ENCODE peak calls at places on chromosomes 11 and 22, in seven cellular contexts. One of them, this sample, is unnamed.

GRCh38 chr11:92826136-92826535 is 143.3 kb upstream of the MTNR1B start:
- DNase-seq in activated B cell treated with CpG ODN at 0.5 μM for 24 hours: no peak
- DNase-seq in neural crest cell: no peak
- DNase-seq in astrocyte of the spinal cord: peak; percentile 71
- DNase-seq in A549: no peak
- DNase-seq in fibroblast of lung: peak; percentile 82
- DNase-seq in adrenal gland: no peak
- DNase-seq in this sample: no peak

GRCh38 chr11:64767344-64768299 is 7.8 kb upstream of the PYGM start:
- DNase-seq in activated B cell treated with CpG ODN at 0.5 μM for 24 hours: peak; percentile 60
- DNase-seq in neural crest cell: peak; percentile 86
- DNase-seq in astrocyte of the spinal cord: peak; percentile 40
- DNase-seq in A549: no peak
- DNase-seq in fibroblast of lung: peak; percentile 54
- DNase-seq in adrenal gland: peak; percentile 92
- DNase-seq in this sample: peak; percentile 56

GRCh38 chr11:75668508-75669297 is at the start of gene MAP6:
- DNase-seq in activated B cell treated with CpG ODN at 0.5 μM for 24 hours: peak; percentile 37
- DNase-seq in neural crest cell: peak; percentile 45
- DNase-seq in astrocyte of the spinal cord: peak; percentile 10
- DNase-seq in A549: peak; percentile 21
- DNase-seq in fibroblast of lung: peak; percentile 11
- DNase-seq in adrenal gland: peak; percentile 29
- DNase-seq in this sample: no peak

GRCh38 chr11:62538470-62539237 is 8.0 kb downstream of the AHNAK start:
- DNase-seq in activated B cell treated with CpG ODN at 0.5 μM for 24 hours: no peak
- DNase-seq in neural crest cell: no peak
- DNase-seq in astrocyte of the spinal cord: no peak
- DNase-seq in A549: no peak
- DNase-seq in fibroblast of lung: no peak
- DNase-seq in adrenal gland: no peak
- DNase-seq in this sample: no peak

GRCh38 chr11:80414766-80415165 is 973.9 kb upstream of the TENM4 start:
- DNase-seq in activated B cell treated with CpG ODN at 0.5 μM for 24 hours: no peak
- DNase-seq in neural crest cell: no peak
- DNase-seq in astrocyte of the spinal cord: peak; percentile 12
- DNase-seq in A549: no peak
- DNase-seq in fibroblast of lung: no peak
- DNase-seq in adrenal gland: no peak
- DNase-seq in this sample: no peak

GRCh38 chr22:50706481-50707125 is 31.4 kb upstream of the ACR start:
- DNase-seq in activated B cell treated with CpG ODN at 0.5 μM for 24 hours: no peak
- DNase-seq in neural crest cell: no peak
- DNase-seq in astrocyte of the spinal cord: no peak
- DNase-seq in A549: no peak
- DNase-seq in fibroblast of lung: no peak
- DNase-seq in adrenal gland: no peak
- DNase-seq in this sample: no peak

GRCh38 chr11:117193130-117194020 is 5.8 kb upstream of the TAGLN start:
- DNase-seq in activated B cell treated with CpG ODN at 0.5 μM for 24 hours: no peak
- DNase-seq in neural crest cell: no peak
- DNase-seq in astrocyte of the spinal cord: no peak
- DNase-seq in A549: no peak
- DNase-seq in fibroblast of lung: no peak
- DNase-seq in adrenal gland: no peak
- DNase-seq in this sample: no peak

GRCh38 chr11:103546236-103546635 is 437.0 kb downstream of the DYNC2H1 start:
- DNase-seq in activated B cell treated with CpG ODN at 0.5 μM for 24 hours: no peak
- DNase-seq in neural crest cell: no peak
- DNase-seq in astrocyte of the spinal cord: peak; percentile 13
- DNase-seq in A549: no peak
- DNase-seq in fibroblast of lung: peak; percentile 61
- DNase-seq in adrenal gland: no peak
- DNase-seq in this sample: no peak

GRCh38 chr11:33598426-33599069 is 102.1 kb downstream of the C11orf91 start:
- DNase-seq in activated B cell treated with CpG ODN at 0.5 μM for 24 hours: no peak
- DNase-seq in neural crest cell: no peak
- DNase-seq in astrocyte of the spinal cord: no peak
- DNase-seq in A549: no peak
- DNase-seq in fibroblast of lung: no peak
- DNase-seq in adrenal gland: no peak
- DNase-seq in this sample: no peak

GRCh38 chr11:120172921-120173705 is 35.2 kb upstream of the TRIM29 start:
- DNase-seq in activated B cell treated with CpG ODN at 0.5 μM for 24 hours: no peak
- DNase-seq in neural crest cell: no peak
- DNase-seq in astrocyte of the spinal cord: no peak
- DNase-seq in A549: no peak
- DNase-seq in fibroblast of lung: no peak
- DNase-seq in adrenal gland: no peak
- DNase-seq in this sample: no peak

GRCh38 chr22:47276219-47276843 is 513.9 kb downstream of the TBC1D22A start:
- DNase-seq in activated B cell treated with CpG ODN at 0.5 μM for 24 hours: no peak
- DNase-seq in neural crest cell: no peak
- DNase-seq in astrocyte of the spinal cord: peak; percentile 12
- DNase-seq in A549: no peak
- DNase-seq in fibroblast of lung: no peak
- DNase-seq in adrenal gland: no peak
- DNase-seq in this sample: no peak

GRCh38 chr11:105229257-105229656 is 89.7 kb upstream of the CARD18 start:
- DNase-seq in activated B cell treated with CpG ODN at 0.5 μM for 24 hours: no peak
- DNase-seq in neural crest cell: no peak
- DNase-seq in astrocyte of the spinal cord: peak; percentile 41
- DNase-seq in A549: no peak
- DNase-seq in fibroblast of lung: peak; percentile 72
- DNase-seq in adrenal gland: no peak
- DNase-seq in this sample: no peak

GRCh38 chr11:117887431-117888139 is 11.1 kb upstream of the FXYD6 start:
- DNase-seq in activated B cell treated with CpG ODN at 0.5 μM for 24 hours: no peak
- DNase-seq in neural crest cell: no peak
- DNase-seq in astrocyte of the spinal cord: no peak
- DNase-seq in A549: no peak
- DNase-seq in fibroblast of lung: no peak
- DNase-seq in adrenal gland: peak; percentile 19
- DNase-seq in this sample: no peak

GRCh38 chr11:66579017-66579606 is 10.7 kb upstream of the CTSF start:
- DNase-seq in activated B cell treated with CpG ODN at 0.5 μM for 24 hours: peak; percentile 76
- DNase-seq in neural crest cell: peak; percentile 93
- DNase-seq in astrocyte of the spinal cord: peak; percentile 57
- DNase-seq in A549: peak; percentile 87
- DNase-seq in fibroblast of lung: peak; percentile 73
- DNase-seq in adrenal gland: peak; percentile 87
- DNase-seq in this sample: peak; percentile 81

GRCh38 chr22:42425337-42425988 is 6.7 kb downstream of the NFAM1 start:
- DNase-seq in activated B cell treated with CpG ODN at 0.5 μM for 24 hours: no peak
- DNase-seq in neural crest cell: no peak
- DNase-seq in astrocyte of the spinal cord: no peak
- DNase-seq in A549: no peak
- DNase-seq in fibroblast of lung: no peak
- DNase-seq in adrenal gland: no peak
- DNase-seq in this sample: no peak

GRCh38 chr11:118625976-118626375 is 18.6 kb downstream of the PHLDB1 start:
- DNase-seq in activated B cell treated with CpG ODN at 0.5 μM for 24 hours: no peak
- DNase-seq in neural crest cell: no peak
- DNase-seq in astrocyte of the spinal cord: no peak
- DNase-seq in A549: no peak
- DNase-seq in fibroblast of lung: no peak
- DNase-seq in adrenal gland: no peak
- DNase-seq in this sample: no peak

GRCh38 chr22:23984430-23984829 is 4.5 kb downstream of the GSTT2 start:
- DNase-seq in activated B cell treated with CpG ODN at 0.5 μM for 24 hours: no peak
- DNase-seq in neural crest cell: no peak
- DNase-seq in astrocyte of the spinal cord: peak; percentile 11
- DNase-seq in A549: no peak
- DNase-seq in fibroblast of lung: no peak
- DNase-seq in adrenal gland: no peak
- DNase-seq in this sample: no peak

GRCh38 chr11:60924110-60924905 is at the start of gene TMEM132A:
- DNase-seq in activated B cell treated with CpG ODN at 0.5 μM for 24 hours: no peak
- DNase-seq in neural crest cell: peak; percentile 69
- DNase-seq in astrocyte of the spinal cord: peak; percentile 58
- DNase-seq in A549: peak; percentile 93
- DNase-seq in fibroblast of lung: peak; percentile 73
- DNase-seq in adrenal gland: peak; percentile 79
- DNase-seq in this sample: peak; percentile 48

GRCh38 chr11:65366340-65366773 is 11.8 kb downstream of the TIGD3 start:
- DNase-seq in activated B cell treated with CpG ODN at 0.5 μM for 24 hours: no peak
- DNase-seq in neural crest cell: no peak
- DNase-seq in astrocyte of the spinal cord: peak; percentile 79
- DNase-seq in A549: peak; percentile 90
- DNase-seq in fibroblast of lung: peak; percentile 74
- DNase-seq in adrenal gland: peak; percentile 70
- DNase-seq in this sample: no peak

DNA sequence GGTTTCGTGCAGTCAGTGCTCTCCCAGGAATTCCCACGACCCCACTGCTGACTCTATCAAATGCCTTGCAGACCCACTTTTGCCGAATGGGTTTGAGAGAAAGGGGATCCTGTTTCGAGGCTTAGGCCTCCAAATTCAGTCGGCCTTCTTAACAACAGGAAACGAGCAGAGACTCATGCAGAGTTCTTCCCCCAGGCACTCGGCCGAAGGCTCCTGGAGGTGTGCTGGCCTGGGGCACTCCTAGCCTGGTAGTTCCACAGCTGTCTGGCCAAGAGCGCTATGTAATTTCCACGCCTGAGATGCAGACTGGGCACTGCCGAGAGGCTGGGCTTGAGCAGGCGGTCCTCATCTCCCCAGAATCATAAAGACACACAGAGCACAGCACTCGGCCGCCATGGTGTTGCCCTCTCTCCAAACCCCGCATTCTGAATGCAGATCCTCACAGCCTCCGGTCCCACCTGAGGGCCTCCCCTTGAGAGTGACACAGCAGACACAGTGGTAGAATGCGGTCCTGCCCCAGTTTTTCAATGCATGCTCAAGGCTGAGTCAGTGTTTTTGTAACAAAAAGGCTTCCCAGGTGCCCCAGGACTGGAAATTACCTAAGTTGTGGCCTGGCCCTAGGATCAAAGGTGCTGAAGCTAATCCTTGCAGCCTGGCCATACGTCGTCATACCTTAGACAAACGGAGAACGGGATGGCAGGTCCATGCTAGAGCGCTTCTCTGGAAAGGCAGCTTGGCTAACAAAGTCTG is 30.2 kb upstream of the BID start:
- DNase-seq in activated B cell treated with CpG ODN at 0.5 μM for 24 hours: no peak
- DNase-seq in neural crest cell: no peak
- DNase-seq in astrocyte of the spinal cord: no peak
- DNase-seq in A549: no peak
- DNase-seq in fibroblast of lung: no peak
- DNase-seq in adrenal gland: no peak
- DNase-seq in this sample: no peak
- TF ChIP-seq CTCF in activated B cell treated with CpG ODN at 0.5 μM for 24 hours: no peak
- TF ChIP-seq CTCF in neural crest cell: no peak
- TF ChIP-seq CTCF in astrocyte of the spinal cord: no peak
- TF ChIP-seq CTCF in A549: no peak
- TF ChIP-seq CTCF in fibroblast of lung: no peak
- TF ChIP-seq CTCF in adrenal gland: no peak
- TF ChIP-seq CTCF in this sample: no peak

GRCh38 chr11:134028368-134028920 is 40.4 kb upstream of the JAM3 start:
- DNase-seq in activated B cell treated with CpG ODN at 0.5 μM for 24 hours: no peak
- DNase-seq in neural crest cell: no peak
- DNase-seq in astrocyte of the spinal cord: no peak
- DNase-seq in A549: no peak
- DNase-seq in fibroblast of lung: no peak
- DNase-seq in adrenal gland: no peak
- DNase-seq in this sample: no peak

GRCh38 chr11:134025086-134025437 is 43.8 kb upstream of the JAM3 start:
- DNase-seq in activated B cell treated with CpG ODN at 0.5 μM for 24 hours: no peak
- DNase-seq in neural crest cell: no peak
- DNase-seq in astrocyte of the spinal cord: no peak
- DNase-seq in A549: no peak
- DNase-seq in fibroblast of lung: no peak
- DNase-seq in adrenal gland: no peak
- DNase-seq in this sample: no peak

GRCh38 chr11:134026655-134027343 is 42.1 kb upstream of the JAM3 start:
- DNase-seq in activated B cell treated with CpG ODN at 0.5 μM for 24 hours: no peak
- DNase-seq in neural crest cell: peak; percentile 54
- DNase-seq in astrocyte of the spinal cord: no peak
- DNase-seq in A549: no peak
- DNase-seq in fibroblast of lung: no peak
- DNase-seq in adrenal gland: no peak
- DNase-seq in this sample: peak; percentile 50

GRCh38 chr11:134024420-134025085 is 44.3 kb upstream of the JAM3 start:
- DNase-seq in activated B cell treated with CpG ODN at 0.5 μM for 24 hours: no peak
- DNase-seq in neural crest cell: no peak
- DNase-seq in astrocyte of the spinal cord: no peak
- DNase-seq in A549: no peak
- DNase-seq in fibroblast of lung: peak; percentile 73
- DNase-seq in adrenal gland: no peak
- DNase-seq in this sample: no peak

DNA sequence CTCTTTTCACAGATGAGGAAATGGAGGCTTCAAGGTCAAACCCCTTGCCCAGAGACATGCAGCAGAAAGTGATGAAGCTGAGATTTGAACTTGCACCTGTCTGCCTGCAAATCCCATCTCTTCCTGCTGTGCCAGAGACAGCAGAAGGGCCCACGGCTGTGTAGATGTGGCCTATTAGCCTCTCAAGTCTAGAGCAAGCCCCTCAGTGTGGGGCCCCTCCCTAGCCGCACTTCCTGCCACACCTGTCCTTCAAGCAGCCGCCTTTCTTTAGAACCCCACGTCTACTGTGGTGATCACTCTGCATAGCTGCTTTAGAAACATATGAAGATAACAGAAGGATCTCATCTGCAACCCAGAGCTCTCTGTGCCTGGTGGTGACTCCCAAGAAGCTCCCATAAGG is 41.2 kb upstream of the JAM3 start:
- DNase-seq in activated B cell treated with CpG ODN at 0.5 μM for 24 hours: no peak
- DNase-seq in neural crest cell: no peak
- DNase-seq in astrocyte of the spinal cord: no peak
- DNase-seq in A549: no peak
- DNase-seq in fibroblast of lung: no peak
- DNase-seq in adrenal gland: no peak
- DNase-seq in this sample: no peak
- TF ChIP-seq CTCF in activated B cell treated with CpG ODN at 0.5 μM for 24 hours: no peak
- TF ChIP-seq CTCF in neural crest cell: no peak
- TF ChIP-seq CTCF in astrocyte of the spinal cord: no peak
- TF ChIP-seq CTCF in A549: no peak
- TF ChIP-seq CTCF in fibroblast of lung: no peak
- TF ChIP-seq CTCF in adrenal gland: no peak
- TF ChIP-seq CTCF in this sample: no peak

DNA sequence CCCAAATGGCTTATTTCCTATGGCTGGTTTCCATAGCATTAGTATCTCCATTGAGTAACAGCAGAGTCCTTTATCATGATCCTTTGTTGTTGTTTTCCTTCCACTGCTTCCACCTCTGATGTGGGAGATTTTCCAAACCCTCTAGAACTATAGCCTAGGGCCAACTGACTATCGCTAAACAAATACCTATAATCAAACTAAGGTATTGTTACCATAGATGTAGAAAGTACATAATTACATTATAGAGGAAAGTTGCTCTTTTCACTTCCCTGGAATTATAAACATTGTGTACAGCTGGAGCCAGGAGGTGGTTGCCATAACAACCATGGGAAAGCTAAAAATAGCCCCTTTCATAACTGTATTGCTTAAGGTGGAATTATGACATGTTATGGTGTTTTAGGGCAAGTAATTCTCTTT is 47.0 kb upstream of the ALKBH3 start:
- DNase-seq in activated B cell treated with CpG ODN at 0.5 μM for 24 hours: no peak
- DNase-seq in neural crest cell: no peak
- DNase-seq in astrocyte of the spinal cord: peak; percentile 60
- DNase-seq in A549: no peak
- DNase-seq in fibroblast of lung: peak; percentile 35
- DNase-seq in adrenal gland: no peak
- DNase-seq in this sample: no peak
- TF ChIP-seq CTCF in activated B cell treated with CpG ODN at 0.5 μM for 24 hours: no peak
- TF ChIP-seq CTCF in neural crest cell: no peak
- TF ChIP-seq CTCF in astrocyte of the spinal cord: no peak
- TF ChIP-seq CTCF in A549: no peak
- TF ChIP-seq CTCF in fibroblast of lung: no peak
- TF ChIP-seq CTCF in adrenal gland: no peak
- TF ChIP-seq CTCF in this sample: no peak

GRCh38 chr22:49006207-49007012 is 821.3 kb downstream of the BRD1 start:
- DNase-seq in activated B cell treated with CpG ODN at 0.5 μM for 24 hours: no peak
- DNase-seq in neural crest cell: no peak
- DNase-seq in astrocyte of the spinal cord: no peak
- DNase-seq in A549: no peak
- DNase-seq in fibroblast of lung: no peak
- DNase-seq in adrenal gland: no peak
- DNase-seq in this sample: no peak
- TF ChIP-seq CTCF in activated B cell treated with CpG ODN at 0.5 μM for 24 hours: no peak
- TF ChIP-seq CTCF in neural crest cell: no peak
- TF ChIP-seq CTCF in astrocyte of the spinal cord: no peak
- TF ChIP-seq CTCF in A549: no peak
- TF ChIP-seq CTCF in fibroblast of lung: no peak
- TF ChIP-seq CTCF in adrenal gland: no peak
- TF ChIP-seq CTCF in this sample: no peak